ENCODE peak calls at places on chromosomes 16 and 17, in four cellular contexts. One of them, this sample, is unnamed.

GRCh38 chr16:83992624-83993023 is 24.6 kb downstream of the NECAB2 start:
- DNase-seq in neural progenitor cell: no peak
- DNase-seq in upper lobe of left lung: no peak
- DNase-seq in left ventricle myocardium inferior: peak
- DNase-seq in this sample: no peak

GRCh38 chr16:54968769-54969168 is 38.1 kb downstream of the IRX5 start:
- DNase-seq in neural progenitor cell: no peak
- DNase-seq in upper lobe of left lung: no peak
- DNase-seq in left ventricle myocardium inferior: no peak
- DNase-seq in this sample: no peak

GRCh38 chr16:4859190-4859899 is 12.1 kb downstream of the UBN1 start:
- DNase-seq in neural progenitor cell: no peak
- DNase-seq in upper lobe of left lung: no peak
- DNase-seq in left ventricle myocardium inferior: no peak
- DNase-seq in this sample: no peak

GRCh38 chr17:45857977-45858708 is 13.5 kb downstream of the SPPL2C start:
- DNase-seq in neural progenitor cell: peak
- DNase-seq in upper lobe of left lung: no peak
- DNase-seq in left ventricle myocardium inferior: no peak
- DNase-seq in this sample: peak

GRCh38 chr17:14196337-14196997 is 40.2 kb downstream of the CDRT15 start:
- DNase-seq in neural progenitor cell: no peak
- DNase-seq in upper lobe of left lung: no peak
- DNase-seq in left ventricle myocardium inferior: no peak
- DNase-seq in this sample: peak

GRCh38 chr17:27408891-27409290 is 47.4 kb upstream of the KSR1 start:
- DNase-seq in neural progenitor cell: no peak
- DNase-seq in upper lobe of left lung: no peak
- DNase-seq in left ventricle myocardium inferior: no peak
- DNase-seq in this sample: no peak

GRCh38 chr16:2763173-2763572 is 10.7 kb downstream of the SRRM2 start:
- DNase-seq in neural progenitor cell: no peak
- DNase-seq in upper lobe of left lung: no peak
- DNase-seq in left ventricle myocardium inferior: no peak
- DNase-seq in this sample: no peak

GRCh38 chr17:47717261-47717697 is 15.8 kb upstream of the TBX21 start:
- DNase-seq in neural progenitor cell: no peak
- DNase-seq in upper lobe of left lung: no peak
- DNase-seq in left ventricle myocardium inferior: no peak
- DNase-seq in this sample: no peak

GRCh38 chr17:27222515-27222914 is 71.4 kb upstream of the WSB1 start:
- DNase-seq in neural progenitor cell: no peak
- DNase-seq in upper lobe of left lung: no peak
- DNase-seq in left ventricle myocardium inferior: no peak
- DNase-seq in this sample: no peak

GRCh38 chr16:25151996-25152395 is 40.5 kb downstream of the LCMT1 start:
- DNase-seq in neural progenitor cell: no peak
- DNase-seq in upper lobe of left lung: no peak
- DNase-seq in left ventricle myocardium inferior: no peak
- DNase-seq in this sample: no peak

GRCh38 chr16:9077001-9077809 is 14.2 kb upstream of the HAPSTR1 start:
- DNase-seq in neural progenitor cell: no peak
- DNase-seq in upper lobe of left lung: no peak
- DNase-seq in left ventricle myocardium inferior: no peak
- DNase-seq in this sample: no peak

GRCh38 chr16:84891149-84891795 is 71.5 kb downstream of the CRISPLD2 start:
- DNase-seq in neural progenitor cell: peak
- DNase-seq in upper lobe of left lung: no peak
- DNase-seq in left ventricle myocardium inferior: no peak
- DNase-seq in this sample: no peak

GRCh38 chr17:81832608-81833159 is 407 bp downstream of the MCRIP1 start:
- DNase-seq in neural progenitor cell: no peak
- DNase-seq in upper lobe of left lung: peak
- DNase-seq in left ventricle myocardium inferior: peak
- DNase-seq in this sample: no peak

GRCh38 chr17:11736613-11737289 is 138.5 kb downstream of the DNAH9 start:
- DNase-seq in neural progenitor cell: no peak
- DNase-seq in upper lobe of left lung: no peak
- DNase-seq in left ventricle myocardium inferior: no peak
- DNase-seq in this sample: no peak

GRCh38 chr16:11201498-11202259 is 54.3 kb downstream of the SOCS1 start:
- DNase-seq in neural progenitor cell: peak
- DNase-seq in upper lobe of left lung: no peak
- DNase-seq in left ventricle myocardium inferior: no peak
- DNase-seq in this sample: peak

GRCh38 chr17:63140255-63140654 is 174.2 kb downstream of the TANC2 start:
- DNase-seq in neural progenitor cell: no peak
- DNase-seq in upper lobe of left lung: no peak
- DNase-seq in left ventricle myocardium inferior: no peak
- DNase-seq in this sample: no peak

GRCh38 chr17:29155235-29155965 is 24.8 kb downstream of the MYO18A start:
- DNase-seq in neural progenitor cell: no peak
- DNase-seq in upper lobe of left lung: peak
- DNase-seq in left ventricle myocardium inferior: no peak
- DNase-seq in this sample: peak

GRCh38 chr16:5951486-5951885 is 853.9 kb upstream of the EEF2KMT start:
- DNase-seq in neural progenitor cell: no peak
- DNase-seq in upper lobe of left lung: no peak
- DNase-seq in left ventricle myocardium inferior: no peak
- DNase-seq in this sample: no peak

DNA sequence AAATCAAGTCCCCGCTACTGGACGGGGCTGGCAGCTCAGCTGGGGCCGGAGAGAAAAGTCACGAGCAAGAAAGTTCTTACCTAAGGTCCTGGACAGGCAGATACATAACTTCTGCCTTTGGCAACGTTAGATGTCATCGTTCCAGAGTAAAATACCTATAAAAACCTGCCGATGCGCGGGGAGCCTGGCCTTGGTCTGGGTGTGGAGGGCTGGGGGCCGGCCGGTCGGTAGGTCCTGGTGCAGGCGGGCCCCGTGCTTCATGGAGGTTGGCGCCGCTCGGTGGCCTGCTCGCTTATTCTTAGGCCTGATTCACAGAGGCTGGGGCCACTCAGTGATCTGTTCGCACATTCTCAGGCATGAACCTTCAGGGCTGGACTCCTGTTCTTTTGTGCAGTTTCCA is 33.7 kb upstream of the ZNF750 start:
- DNase-seq in neural progenitor cell: no peak
- DNase-seq in upper lobe of left lung: no peak
- DNase-seq in left ventricle myocardium inferior: no peak
- DNase-seq in this sample: no peak
- H3K27ac ChIP-seq in neural progenitor cell: no peak
- H3K27ac ChIP-seq in upper lobe of left lung: no peak
- H3K27ac ChIP-seq in left ventricle myocardium inferior: no peak
- H3K27ac ChIP-seq in this sample: no peak

DNA sequence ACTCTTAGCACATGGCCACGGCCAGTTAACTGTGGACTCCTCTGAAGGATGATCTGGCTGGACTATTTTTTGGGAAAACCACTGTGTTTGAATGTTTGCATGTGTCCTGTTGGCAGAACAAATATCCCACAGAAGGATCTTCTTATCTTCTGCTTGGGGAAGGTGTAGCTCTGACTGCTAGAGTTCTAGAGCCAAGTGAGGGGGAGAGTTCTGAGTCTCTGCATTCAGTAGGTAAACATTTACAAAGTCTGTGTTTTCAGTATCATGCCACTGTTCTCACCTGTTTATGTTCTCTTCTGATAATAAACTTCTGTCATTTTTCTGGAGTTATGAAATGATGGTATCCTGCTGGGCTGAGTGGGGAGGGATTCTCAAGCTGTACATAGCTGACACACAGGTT is 241.1 kb downstream of the WWOX start:
- DNase-seq in neural progenitor cell: no peak
- DNase-seq in upper lobe of left lung: no peak
- DNase-seq in left ventricle myocardium inferior: no peak
- DNase-seq in this sample: no peak
- H3K27ac ChIP-seq in neural progenitor cell: no peak
- H3K27ac ChIP-seq in upper lobe of left lung: no peak
- H3K27ac ChIP-seq in left ventricle myocardium inferior: no peak
- H3K27ac ChIP-seq in this sample: no peak

GRCh38 chr16:68249361-68249760 is 4.2 kb downstream of the PLA2G15 start:
- DNase-seq in neural progenitor cell: no peak
- DNase-seq in upper lobe of left lung: no peak
- DNase-seq in left ventricle myocardium inferior: no peak
- DNase-seq in this sample: no peak
- H3K27ac ChIP-seq in neural progenitor cell: no peak
- H3K27ac ChIP-seq in upper lobe of left lung: no peak
- H3K27ac ChIP-seq in left ventricle myocardium inferior: peak
- H3K27ac ChIP-seq in this sample: no peak

GRCh38 chr16:23642246-23642774 is 1.0 kb downstream of the DCTN5 start:
- DNase-seq in neural progenitor cell: no peak
- DNase-seq in upper lobe of left lung: no peak
- DNase-seq in left ventricle myocardium inferior: no peak
- DNase-seq in this sample: no peak
- H3K27ac ChIP-seq in neural progenitor cell: no peak
- H3K27ac ChIP-seq in upper lobe of left lung: peak
- H3K27ac ChIP-seq in left ventricle myocardium inferior: peak
- H3K27ac ChIP-seq in this sample: no peak

This sample was measured in endodermal cell.